ENCODE peak calls at places on chromosomes 3 and 15, in four cellular contexts. M is heart left ventricle; R is prostate gland; Q is CD8-positive, alpha-beta memory T cell. Z is an unnamed sample. For H3K4me1 and H3K36me3, the result is how much of the 10 kb centered on the place peaks cover.

GRCh38 chr15:40470423-40471104 is at the start of gene CHST14:
- DNase-seq in R (peak), M (peak), Q (peak), Z (no peak)

GRCh38 chr15:65414841-65415621 is 7.7 kb downstream of the IGDCC4 start:
- DNase-seq in M (no peak), Q (no peak), R (no peak), Z (peak)

GRCh38 chr3:17730318-17730967 is 12.0 kb downstream of the TBC1D5 start:
- DNase-seq in M (peak), R (no peak), Q (no peak), Z (no peak)

GRCh38 chr3:142962520-142963265 is 781 bp downstream of the PAQR9 start:
- DNase-seq in R (no peak), M (peak), Q (no peak), Z (no peak)

GRCh38 chr15:80550219-80550909 is 144.7 kb upstream of the ABHD17C start:
- DNase-seq in R (no peak), Q (no peak), M (no peak), Z (no peak)

GRCh38 chr15:74222231-74222511 is 14.0 kb upstream of the CCDC33 start:
- DNase-seq in M (no peak), Q (no peak), R (no peak), Z (no peak)

GRCh38 chr3:32143849-32144757 is 37.7 kb downstream of the GPD1L start:
- DNase-seq in Q (peak), R (peak), M (no peak), Z (peak)

GRCh38 chr3:141083831-141084624 is 32.9 kb downstream of the SPSB4 start:
- DNase-seq in M (no peak), R (no peak), Q (no peak), Z (no peak)

GRCh38 chr3:123635220-123635619 is 50.4 kb upstream of the HACD2 start:
- DNase-seq in M (no peak), R (no peak), Q (no peak), Z (no peak)

GRCh38 chr3:119723022-119723421 is 20.2 kb downstream of the CFAP91 start:
- DNase-seq in R (no peak), M (no peak), Q (no peak), Z (no peak)

GRCh38 chr3:105495021-105495420 is 128.3 kb downstream of the ALCAM start:
- DNase-seq in R (no peak), M (no peak), Q (no peak), Z (no peak)

GRCh38 chr3:30511524-30512278 is 94.7 kb upstream of the TGFBR2 start:
- DNase-seq in R (no peak), M (no peak), Q (no peak), Z (no peak)

GRCh38 chr15:47743886-47744285 is 26.6 kb downstream of the SEMA6D start:
- DNase-seq in R (no peak), M (no peak), Q (no peak), Z (no peak)

GRCh38 chr3:171054921-171055320 is 28.4 kb upstream of the SLC2A2 start:
- DNase-seq in M (no peak), R (no peak), Q (no peak), Z (no peak)

GRCh38 chr3:126567696-126568438 is 9.1 kb upstream of the C3orf22 start:
- DNase-seq in Q (no peak), M (peak), R (no peak), Z (no peak)

GRCh38 chr3:52217409-52217805 is 8.0 kb downstream of the TLR9 start:
- DNase-seq in M (no peak), Q (no peak), R (no peak), Z (no peak)

GRCh38 chr15:90838544-90838943 is 29.8 kb upstream of the FURIN start:
- DNase-seq in M (no peak), R (no peak), Q (no peak), Z (no peak)

GRCh38 chr3:110341047-110341446 is 730.6 kb upstream of the NECTIN3 start:
- DNase-seq in Q (no peak), M (no peak), R (no peak), Z (no peak)

GRCh38 chr3:105938101-105938500 is 69.3 kb upstream of the CBLB start:
- DNase-seq in M (no peak), R (no peak), Q (no peak), Z (no peak)

GRCh38 chr3:12353796-12354505 is 65.1 kb downstream of the PPARG start:
- DNase-seq in Q (no peak), M (no peak), R (no peak), Z (no peak)

GRCh38 chr15:66704019-66704782 is 2.2 kb downstream of the SMAD6 start:
- DNase-seq in Q (no peak), M (peak), R (no peak), Z (no peak)

GRCh38 chr3:126146525-126147146 is 33.8 kb downstream of the ALDH1L1 start:
- DNase-seq in Q (no peak), R (no peak), M (no peak), Z (no peak)

GRCh38 chr3:151880326-151880725 is 6.9 kb downstream of the SUCNR1 start:
- DNase-seq in M (no peak), R (no peak), Q (no peak), Z (no peak)

GRCh38 chr3:153273767-153274443 is 111.9 kb downstream of the RAP2B start:
- DNase-seq in M (no peak), R (no peak), Q (no peak), Z (no peak)

GRCh38 chr3:37026851-37027250 is 33.5 kb downstream of the MLH1 start:
- DNase-seq in M (no peak), R (no peak), Q (no peak), Z (no peak)

GRCh38 chr3:81758275-81758674 is 3.2 kb downstream of the GBE1 start:
- DNase-seq in Q (no peak), M (peak), R (no peak), Z (no peak)

GRCh38 chr15:28978011-28978378 is 92.2 kb downstream of the APBA2 start:
- DNase-seq in Q (no peak), R (no peak), M (no peak), Z (no peak)

GRCh38 chr3:135125171-135125801 is 330.2 kb downstream of the EPHB1 start:
- DNase-seq in R (no peak), M (no peak), Q (no peak), Z (peak)

GRCh38 chr3:151644005-151644685 is 89.6 kb upstream of the AADACL2 start:
- DNase-seq in R (no peak), Q (no peak), M (no peak), Z (no peak)

GRCh38 chr3:157029365-157029790 is 130.6 kb downstream of the CCNL1 start:
- DNase-seq in Q (no peak), M (no peak), R (no peak), Z (no peak)

GRCh38 chr3:48639944-48640606 is 4.8 kb upstream of the SLC26A6 start:
- DNase-seq in M (no peak), Q (no peak), R (no peak), Z (no peak)

GRCh38 chr15:49624046-49624445 is 3.2 kb downstream of the DTWD1 start:
- DNase-seq in R (no peak), M (no peak), Q (no peak), Z (no peak)

GRCh38 chr15:49627407-49627877 is 6.6 kb downstream of the DTWD1 start:
- DNase-seq in Q (no peak), R (no peak), M (no peak), Z (no peak)

GRCh38 chr15:49622561-49622960 is 1.7 kb downstream of the DTWD1 start:
- DNase-seq in Q (no peak), R (no peak), M (no peak), Z (no peak)

GRCh38 chr15:49628379-49628778 is 7.5 kb downstream of the DTWD1 start:
- DNase-seq in M (no peak), Q (no peak), R (no peak), Z (no peak)

DNA sequence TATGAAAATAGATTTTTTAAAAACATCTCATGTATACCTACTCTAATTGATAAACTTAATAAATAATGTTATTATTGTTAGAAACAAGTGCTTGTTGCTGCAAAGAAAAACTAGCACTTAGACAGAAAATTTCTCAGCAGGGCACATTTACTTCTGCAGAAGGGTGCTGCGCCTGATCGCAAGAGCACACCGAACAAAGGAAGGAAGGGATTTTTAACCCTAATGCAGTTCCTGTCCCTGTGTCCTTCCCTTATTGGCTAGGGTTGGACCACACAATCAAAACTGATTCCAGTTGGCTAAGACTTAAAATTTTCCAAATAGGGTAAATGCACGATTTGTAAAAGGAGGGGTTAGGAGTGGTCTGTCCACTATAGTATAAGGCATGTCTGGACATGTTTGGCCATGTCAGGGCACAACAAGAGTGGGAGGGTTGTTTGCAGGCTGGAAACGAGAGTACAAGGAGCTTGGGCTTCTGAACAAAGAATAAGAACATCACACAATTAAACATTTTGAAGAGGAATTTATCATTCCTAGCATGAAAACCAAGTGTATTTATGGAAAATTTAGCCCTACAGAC is 4.7 kb downstream of the DTWD1 start:
- DNase-seq in R (no peak), Q (no peak), M (no peak), Z (no peak)
- H3K4me1 ChIP-seq in R (under half), Q (under half), M (under half), Z (under half)

DNA sequence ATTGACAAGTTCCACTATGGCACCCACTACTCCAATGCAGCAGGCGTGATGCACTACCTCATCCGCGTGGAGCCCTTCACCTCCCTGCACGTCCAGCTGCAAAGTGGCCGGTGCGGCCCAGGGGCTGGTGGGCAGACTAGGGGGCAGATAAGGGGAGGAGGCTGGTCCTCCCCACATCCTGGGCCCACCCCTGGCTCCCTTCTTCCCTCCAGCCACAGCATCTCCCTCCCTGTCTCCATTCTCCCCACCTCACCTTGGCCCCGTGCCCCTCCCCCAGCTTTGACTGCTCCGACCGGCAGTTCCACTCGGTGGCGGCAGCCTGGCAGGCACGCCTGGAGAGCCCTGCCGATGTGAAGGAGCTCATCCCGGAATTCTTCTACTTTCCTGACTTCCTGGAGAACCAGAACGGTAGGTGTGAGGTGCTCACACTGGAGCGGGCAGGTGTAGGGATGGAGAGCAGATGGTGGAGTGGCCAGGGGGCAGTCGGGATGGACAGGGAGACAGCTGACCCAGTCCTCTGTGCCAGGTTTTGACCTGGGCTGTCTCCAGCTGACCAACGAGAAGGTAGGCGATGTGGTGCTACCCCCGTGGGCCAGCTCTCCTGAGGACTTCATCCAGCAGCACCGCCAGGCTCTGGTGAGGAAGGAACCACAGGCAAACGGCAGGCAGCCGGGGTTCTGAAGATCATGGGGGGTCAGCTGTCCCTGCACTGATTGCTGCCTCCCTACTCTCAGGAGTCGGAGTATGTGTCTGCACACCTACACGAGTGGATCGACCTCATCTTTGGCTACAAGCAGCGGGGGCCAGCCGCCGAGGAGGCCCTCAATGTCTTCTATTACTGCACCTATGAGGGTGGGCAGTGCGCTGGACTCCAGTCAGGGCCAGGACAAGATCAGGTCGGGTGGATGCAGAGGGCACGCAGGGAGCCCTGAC is 26.0 kb downstream of the NBEAL2 start:
- DNase-seq in M (no peak), R (peak), Q (no peak), Z (no peak)
- H3K27ac ChIP-seq in M (no peak), R (no peak), Q (no peak), Z (no peak)

GRCh38 chr15:63066302-63066701 is 23.8 kb downstream of the TPM1 start:
- DNase-seq in Q (no peak), M (no peak), R (no peak), Z (no peak)

GRCh38 chr15:63065262-63066234 is 23.0 kb downstream of the TPM1 start:
- DNase-seq in Q (no peak), R (peak), M (no peak), Z (no peak)

GRCh38 chr15:63063164-63063756 is 20.7 kb downstream of the TPM1 start:
- DNase-seq in M (no peak), Q (no peak), R (no peak), Z (no peak)

GRCh38 chr15:63061971-63062370 is 19.4 kb downstream of the TPM1 start:
- DNase-seq in M (no peak), Q (no peak), R (no peak), Z (no peak)

GRCh38 chr15:63063877-63064409 is 21.4 kb downstream of the TPM1 start:
- DNase-seq in Q (no peak), R (no peak), M (no peak), Z (no peak)
- H3K36me3 ChIP-seq in Q (under half), R (under half), M (half or more), Z (half or more)

GRCh38 chr3:160435095-160435494 is 14.5 kb downstream of the TRIM59 start:
- DNase-seq in M (no peak), Q (no peak), R (no peak), Z (no peak)
- H3K4me1 ChIP-seq in M (under half), Q (under half), R (under half), Z (under half)

Z was measured in iPS DF 6.9.